ENCODE peak calls at places on chromosomes 4 and X, in eight cellular contexts. V is left cardiac atrium; K is GM19239; S is ascending aorta; A is mucosa of gallbladder; Y is stimulated activated naive CD4-positive, alpha-beta T cell treated with Interleukin-2 at 50 U/mL for 16 hours; J is glomerular endothelial cell; P is left ventricle myocardium superior. D is an unnamed sample.

GRCh38 chrX:41781500-41781899 is 57.5 kb downstream of the GPR82 start:
- DNase-seq in V (no peak), J (no peak), P (no peak), A (no peak), S (no peak), K (peak; percentile 2), Y (no peak), D (no peak)

GRCh38 chrX:123184858-123185251 is 777 bp downstream of the GRIA3 start:
- DNase-seq in V (no peak), P (no peak), Y (no peak), S (no peak), K (no peak), A (no peak), J (no peak), D (no peak)

GRCh38 chrX:100368167-100368566 is 41.9 kb downstream of the PCDH19 start:
- DNase-seq in P (no peak), V (no peak), Y (no peak), A (no peak), K (no peak), S (no peak), J (no peak), D (no peak)

GRCh38 chrX:12702509-12703091 is 88.6 kb upstream of the PRPS2 start:
- DNase-seq in P (no peak), Y (no peak), S (no peak), V (no peak), J (no peak), K (no peak), A (no peak), D (no peak)

GRCh38 chr4:121900132-121900983 is 30.1 kb upstream of the BBS7 start:
- DNase-seq in Y (peak; percentile 31), P (no peak), K (peak; percentile 3), J (peak; percentile 41), S (no peak), A (peak; percentile 60), V (peak; percentile 24), D (peak; percentile 14)

GRCh38 chrX:14095702-14096101 is 66.0 kb upstream of the GEMIN8 start:
- DNase-seq in K (peak; percentile 3), A (peak; percentile 25), J (peak; percentile 31), S (no peak), Y (no peak), V (peak; percentile 19), P (no peak), D (peak; percentile 1)

GRCh38 chr4:73257995-73258667 is 467 bp downstream of the ANKRD17 start:
- DNase-seq in J (no peak), P (peak; percentile 29), K (no peak), S (no peak), Y (peak; percentile 21), A (no peak), V (peak; percentile 37), D (peak; percentile 16)

GRCh38 chr4:149785686-149786431 is 29.8 kb downstream of the IQCM start:
- DNase-seq in S (no peak), Y (no peak), A (no peak), P (no peak), J (no peak), V (no peak), K (no peak), D (no peak)

GRCh38 chr4:15778191-15778741 is at the start of gene CD38:
- DNase-seq in V (peak; percentile 39), S (no peak), Y (peak; percentile 46), P (peak; percentile 62), K (no peak), A (no peak), J (no peak), D (peak; percentile 49)

GRCh38 chr4:20219526-20219925 is 32.2 kb upstream of the SLIT2 start:
- DNase-seq in Y (no peak), K (no peak), V (no peak), A (no peak), S (no peak), P (no peak), J (no peak), D (no peak)

GRCh38 chr4:7068883-7069282 is 1.0 kb upstream of the GRPEL1 start:
- DNase-seq in Y (no peak), P (no peak), K (no peak), S (peak; percentile 65), J (no peak), V (no peak), A (no peak), D (no peak)

D was measured in GM12891.